ENCODE peak calls at places on chromosomes 1 and 21, in seven cellular contexts. E is left lung, N is A549, K is transverse colon, F is heart right ventricle, Q is stomach, C is psoas muscle. J is an unnamed sample.
A peak's percentile ranks its signal among the peaks of the same experiment; 100 is the strongest.

GRCh38 chr1:17010601-17011438 is 908 bp downstream of the ATP13A2 start:
- DNase-seq in F (peak; percentile 76), C (peak; percentile 71), N (no peak), E (peak; percentile 88), Q (peak; percentile 63), K (peak; percentile 66), J (no peak)

GRCh38 chr1:211548321-211549091 is 30.5 kb downstream of the SLC30A1 start:
- DNase-seq in N (no peak), F (no peak), E (no peak), C (no peak), K (peak; percentile 19), Q (no peak), J (no peak)

GRCh38 chr1:242205622-242206489 is 207.0 kb upstream of the MAP1LC3C start:
- DNase-seq in F (no peak), C (no peak), K (no peak), E (no peak), Q (no peak), N (no peak), J (no peak)

GRCh38 chr1:30700528-30701265 is 22.7 kb downstream of the MATN1 start:
- DNase-seq in N (no peak), C (peak; percentile 72), Q (no peak), F (no peak), E (no peak), K (peak; percentile 33), J (no peak)

GRCh38 chr1:34164510-34165381 is at the start of gene CSMD2:
- DNase-seq in E (no peak), K (no peak), N (no peak), F (no peak), Q (no peak), C (peak; percentile 39), J (no peak)

GRCh38 chr1:107831921-107832320 is 133.1 kb downstream of the VAV3 start:
- DNase-seq in E (no peak), Q (no peak), K (no peak), N (no peak), C (no peak), F (no peak), J (no peak)

GRCh38 chr21:45277101-45278045 is 10.3 kb downstream of the POFUT2 start:
- DNase-seq in E (peak; percentile 78), Q (peak; percentile 22), N (no peak), F (no peak), C (no peak), K (peak; percentile 4), J (peak; percentile 71)

GRCh38 chr1:13730751-13731482 is 30.9 kb downstream of the PRDM2 start:
- DNase-seq in N (no peak), K (peak; percentile 74), F (no peak), Q (peak; percentile 50), C (peak; percentile 27), E (peak; percentile 78), J (no peak)

GRCh38 chr1:25094229-25094628 is 138.1 kb downstream of the SYF2 start:
- DNase-seq in K (no peak), Q (no peak), N (no peak), F (no peak), E (no peak), C (no peak), J (no peak)

GRCh38 chr21:46604975-46605758 is at the start of gene S100B:
- DNase-seq in E (no peak), Q (no peak), N (no peak), K (no peak), F (no peak), C (no peak), J (no peak)

GRCh38 chr1:31814041-31814511 is 1.7 kb downstream of the SPOCD1 start:
- DNase-seq in C (no peak), E (peak; percentile 63), K (no peak), F (no peak), N (no peak), Q (no peak), J (no peak)

GRCh38 chr1:225207791-225208190 is 220.0 kb downstream of the LBR start:
- DNase-seq in Q (no peak), K (no peak), E (no peak), N (no peak), F (no peak), C (no peak), J (no peak)

DNA sequence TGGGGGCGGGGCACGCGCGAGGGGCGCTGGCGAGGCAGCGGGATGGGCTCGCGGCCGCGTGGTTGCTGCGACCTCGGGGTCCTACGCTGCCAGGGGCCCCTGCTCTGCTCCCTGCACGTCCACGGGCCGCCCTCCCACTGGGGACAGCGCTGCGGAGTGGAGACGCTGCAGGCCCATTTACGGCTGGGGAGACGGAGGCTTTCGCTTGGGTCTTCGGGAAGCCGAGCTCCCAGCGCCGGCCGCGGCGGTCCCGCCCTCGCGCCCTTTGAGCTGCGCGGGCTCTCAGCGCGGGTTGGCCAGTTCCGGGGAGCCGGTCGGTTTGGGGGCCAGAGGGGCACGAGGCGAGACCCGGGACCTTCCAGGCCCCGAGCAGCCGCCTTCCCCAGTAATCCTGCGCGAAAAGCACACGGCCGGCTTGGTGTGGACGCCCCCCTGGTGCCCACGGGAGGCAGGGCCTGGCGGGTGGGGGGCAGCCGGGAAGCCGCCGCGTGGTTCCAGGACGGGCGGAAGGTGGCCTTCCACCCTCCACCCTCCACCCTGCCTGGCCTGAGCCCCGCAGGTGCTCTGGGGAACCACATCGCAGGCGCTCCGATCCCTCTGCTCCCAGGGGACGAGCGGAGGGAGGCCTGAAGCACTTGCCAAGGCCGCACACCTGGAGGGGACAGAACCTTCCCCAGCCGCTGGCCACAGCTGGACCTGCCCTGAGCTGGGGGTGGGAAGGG is 570 bp upstream of the PEX10 start:
- DNase-seq in K (peak; percentile 26), E (no peak), N (peak; percentile 48), F (peak; percentile 35), Q (no peak), C (peak; percentile 39), J (no peak)
- TF ChIP-seq CTCF in K (peak; percentile 25), E (no peak), N (no peak), F (no peak), Q (no peak), C (no peak), J (no peak)

DNA sequence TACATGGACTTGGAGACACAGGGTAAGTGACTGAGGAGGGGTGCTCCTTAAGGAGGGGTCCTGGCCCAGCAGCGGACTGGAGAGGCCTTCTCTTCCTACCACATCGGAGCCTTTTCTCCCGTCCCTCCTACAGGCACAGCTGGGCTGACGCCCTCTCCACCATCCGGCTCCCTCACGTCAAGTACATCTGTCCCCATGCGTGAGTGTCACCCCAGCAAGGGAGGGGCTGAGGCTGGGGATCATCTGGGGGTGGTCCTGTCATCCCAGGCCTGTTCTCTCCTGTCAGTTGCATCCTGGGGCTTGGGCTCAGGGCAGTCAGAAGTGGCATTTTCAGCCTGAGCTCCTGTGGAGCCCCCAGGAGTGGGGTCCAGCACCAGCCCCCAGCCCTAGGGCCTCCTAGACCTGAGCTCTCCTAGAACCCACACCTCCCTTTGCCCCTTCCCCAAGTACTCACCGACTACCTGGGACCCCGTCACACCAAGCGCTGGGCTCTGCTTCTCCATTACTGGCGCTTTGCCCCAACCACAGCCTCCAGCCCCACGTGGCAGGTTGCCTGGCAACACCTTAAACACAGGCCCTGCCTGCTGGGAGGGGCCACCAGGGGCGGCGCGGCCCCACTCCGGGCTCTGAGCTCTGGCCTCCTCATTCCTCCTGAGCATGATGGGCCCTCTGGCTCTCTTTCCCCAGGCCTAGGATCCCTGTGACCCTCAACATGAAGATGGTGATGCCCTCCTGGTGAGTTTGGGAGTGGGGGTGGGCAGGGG is 2.3 kb downstream of the LYPLA2 start:
- DNase-seq in Q (peak; percentile 89), C (no peak), E (peak; percentile 90), K (peak; percentile 72), F (no peak), N (no peak), J (no peak)
- H3K27ac ChIP-seq in Q (peak overlapping the region; percentile 41), C (peak overlapping the region; percentile 9), E (peak overlapping the region; percentile 23), K (peak overlapping the region; percentile 16), F (no peak overlapping the region), N (no peak overlapping the region), J (no peak overlapping the region)

GRCh38 chr1:56644941-56645662 is at the start of gene PRKAA2:
- DNase-seq in E (peak; percentile 81), N (peak; percentile 21), K (peak; percentile 45), F (peak; percentile 63), Q (peak; percentile 48), C (peak; percentile 49), J (peak; percentile 74)

GRCh38 chr1:56647106-56647505 is 2.0 kb downstream of the PRKAA2 start:
- DNase-seq in E (no peak), K (no peak), Q (no peak), C (no peak), F (no peak), N (no peak), J (no peak)

GRCh38 chr1:56644064-56644940 is 812 bp upstream of the PRKAA2 start:
- DNase-seq in E (peak; percentile 43), N (no peak), F (no peak), Q (no peak), K (peak; percentile 18), C (no peak), J (no peak)

GRCh38 chr1:56643661-56644060 is 1.5 kb upstream of the PRKAA2 start:
- DNase-seq in N (no peak), F (no peak), Q (no peak), E (no peak), K (no peak), C (no peak), J (no peak)

GRCh38 chr1:56645663-56646330 is 683 bp downstream of the PRKAA2 start:
- DNase-seq in F (no peak), E (no peak), Q (peak; percentile 29), C (peak; percentile 22), K (peak; percentile 35), N (peak; percentile 8), J (no peak)
- TF ChIP-seq CTCF in F (no peak), E (no peak), Q (no peak), C (no peak), K (no peak), N (no peak), J (no peak)

GRCh38 chr21:38883142-38883541 is 77.4 kb downstream of the ETS2 start:
- DNase-seq in E (no peak), K (no peak), N (no peak), Q (no peak), F (no peak), C (no peak), J (no peak)

GRCh38 chr21:38878394-38879179 is 72.9 kb downstream of the ETS2 start:
- DNase-seq in Q (no peak), C (no peak), F (no peak), E (peak; percentile 55), N (no peak), K (no peak), J (no peak)

GRCh38 chr21:38880578-38880966 is 74.8 kb downstream of the ETS2 start:
- DNase-seq in C (no peak), F (no peak), Q (no peak), K (no peak), N (no peak), E (no peak), J (no peak)

GRCh38 chr21:38881041-38881570 is 75.4 kb downstream of the ETS2 start:
- DNase-seq in K (no peak), C (no peak), E (no peak), F (no peak), N (no peak), Q (no peak), J (no peak)

DNA sequence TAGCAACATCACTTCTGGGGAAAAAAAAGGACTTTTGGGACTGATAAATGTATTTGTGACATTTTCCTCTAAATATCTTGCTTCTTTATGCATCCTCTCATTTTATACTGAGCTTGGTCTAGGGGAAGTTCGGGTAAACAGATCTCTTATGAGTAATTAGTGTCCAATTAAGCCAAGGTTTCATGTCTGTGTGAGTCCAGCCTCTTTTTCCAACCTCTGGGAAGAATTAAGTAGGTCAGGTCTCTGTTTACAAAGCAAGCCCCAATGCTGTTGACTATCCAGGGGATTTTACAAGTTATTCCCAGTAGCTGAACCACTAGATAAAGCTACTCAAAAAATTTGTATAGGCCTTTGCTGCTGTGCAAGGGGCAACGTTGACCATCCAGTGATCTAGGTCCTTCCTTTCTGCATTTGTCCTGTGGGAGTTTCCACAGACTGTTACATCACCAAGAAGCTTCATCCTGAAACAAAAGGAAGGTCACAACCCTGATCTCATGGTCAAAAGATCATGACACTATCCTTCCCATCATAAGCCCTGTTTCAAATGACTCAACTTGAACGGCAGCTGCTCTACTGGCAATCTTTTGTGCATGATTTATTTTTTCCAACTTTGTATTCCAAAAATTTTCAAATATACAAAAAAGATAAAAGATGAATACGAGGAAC is 74.3 kb downstream of the ETS2 start:
- DNase-seq in N (no peak), Q (no peak), E (no peak), C (no peak), K (no peak), F (no peak), J (no peak)
- H3K27ac ChIP-seq in N (no peak overlapping the region), Q (no peak overlapping the region), E (no peak overlapping the region), C (peak overlapping the region; percentile 44), K (no peak overlapping the region), F (no peak overlapping the region), J (no peak overlapping the region)

J was measured in coronary artery.